ENCODE peak calls at places on chromosomes 3 and 15, in six cellular contexts. R is RPMI7951; G is GM23338; P is foreskin melanocyte; I is fibroblast of the conjunctiva; E is stimulated activated CD4-positive, alpha-beta T cell treated with anti-CD3 and anti-CD28 coated beads, Interleukin-15, amount 100 ng/mL, for 1 hour. V is an unnamed sample.

GRCh38 chr15:70576683-70577082 is 186.7 kb downstream of the UACA start:
- DNase-seq in R (no peak), G (no peak), P (no peak), I (no peak), E (no peak), V (no peak)

GRCh38 chr3:126106336-126107202 is 22.6 kb upstream of the SLC41A3 start:
- DNase-seq in R (no peak), G (no peak), P (no peak), I (no peak), E (no peak), V (no peak)

GRCh38 chr3:143314291-143315093 is 194.9 kb downstream of the CHST2 start:
- DNase-seq in R (peak; percentile 96), G (no peak), P (no peak), I (no peak), E (no peak), V (no peak)

GRCh38 chr3:43423142-43423541 is 136.8 kb downstream of the SNRK start:
- DNase-seq in R (no peak), G (no peak), P (no peak), I (no peak), E (no peak), V (peak; percentile 48)

GRCh38 chr3:123854905-123855304 is 29.2 kb downstream of the MYLK start:
- DNase-seq in R (no peak), G (no peak), P (no peak), I (no peak), E (no peak), V (no peak)

GRCh38 chr15:75030023-75030413 is 6.6 kb downstream of the PPCDC start:
- DNase-seq in R (peak; percentile 91), G (no peak), P (peak; percentile 62), I (peak; percentile 26), E (no peak), V (no peak)

GRCh38 chr3:63565220-63565619 is 87.3 kb upstream of the SNTN start:
- DNase-seq in R (peak; percentile 19), G (peak; percentile 44), P (no peak), I (no peak), E (no peak), V (no peak)

GRCh38 chr15:88628018-88628673 is 7.0 kb downstream of the AEN start:
- DNase-seq in R (no peak), G (no peak), P (no peak), I (no peak), E (no peak), V (no peak)

GRCh38 chr3:44114142-44114541 is 127.5 kb upstream of the TOPAZ1 start:
- DNase-seq in R (peak; percentile 10), G (peak; percentile 83), P (no peak), I (no peak), E (peak; percentile 42), V (peak; percentile 62)

GRCh38 chr3:58630081-58630709 is 36.4 kb downstream of the FAM3D start:
- DNase-seq in R (peak; percentile 55), G (peak; percentile 93), P (peak; percentile 25), I (peak; percentile 75), E (peak; percentile 14), V (peak; percentile 89)

GRCh38 chr15:29008846-29009245 is 123.1 kb downstream of the APBA2 start:
- DNase-seq in R (no peak), G (no peak), P (no peak), I (no peak), E (no peak), V (no peak)

GRCh38 chr15:65311760-65312159 is 7.3 kb downstream of the RNU5B-1 start:
- DNase-seq in R (no peak), G (no peak), P (no peak), I (no peak), E (no peak), V (no peak)

GRCh38 chr15:33915571-33916407 is 52.5 kb upstream of the CHRM5 start:
- DNase-seq in R (no peak), G (peak; percentile 16), P (no peak), I (no peak), E (no peak), V (no peak)

GRCh38 chr3:152835311-152836102 is 576 bp downstream of the P2RY1 start:
- DNase-seq in R (peak; percentile 9), G (peak; percentile 75), P (peak; percentile 70), I (peak; percentile 8), E (no peak), V (peak; percentile 75)

GRCh38 chr3:186783731-186784515 is 546 bp downstream of the EIF4A2 start:
- DNase-seq in R (peak; percentile 77), G (peak; percentile 73), P (peak; percentile 70), I (peak; percentile 52), E (peak; percentile 68), V (peak; percentile 95)

GRCh38 chr15:74133071-74133702 is 2.8 kb downstream of the ISLR2 start:
- DNase-seq in R (no peak), G (peak; percentile 69), P (no peak), I (no peak), E (no peak), V (peak; percentile 68)

GRCh38 chr15:87369269-87369668 is 887.3 kb downstream of the NTRK3 start:
- DNase-seq in R (peak; percentile 98), G (no peak), P (peak; percentile 15), I (peak; percentile 59), E (no peak), V (no peak)

GRCh38 chr3:127660621-127661253 is 12.0 kb upstream of the ABTB1 start:
- DNase-seq in R (no peak), G (no peak), P (no peak), I (no peak), E (no peak), V (no peak)

GRCh38 chr3:127445581-127446368 is 144.8 kb downstream of the TPRA1 start:
- DNase-seq in R (no peak), G (no peak), P (no peak), I (no peak), E (no peak), V (no peak)

GRCh38 chr3:8627949-8628348 is 16.6 kb downstream of the SSUH2 start:
- DNase-seq in R (no peak), G (no peak), P (no peak), I (no peak), E (no peak), V (no peak)

GRCh38 chr3:119305271-119305670 is 11.1 kb downstream of the ARHGAP31 start:
- DNase-seq in R (no peak), G (no peak), P (no peak), I (no peak), E (no peak), V (no peak)

GRCh38 chr15:80844011-80844732 is 65.0 kb downstream of the CEMIP start:
- DNase-seq in R (peak; percentile 59), G (no peak), P (no peak), I (no peak), E (no peak), V (no peak)

GRCh38 chr15:31554261-31554660 is 227.6 kb downstream of the KLF13 start:
- DNase-seq in R (peak; percentile 91), G (no peak), P (no peak), I (peak; percentile 73), E (no peak), V (peak; percentile 36)

GRCh38 chr15:64315136-64315661 is 40.8 kb downstream of the CSNK1G1 start:
- DNase-seq in R (no peak), G (peak; percentile 11), P (no peak), I (no peak), E (no peak), V (no peak)

GRCh38 chr15:82307714-82308081 is 41.6 kb downstream of the GOLGA6L10 start:
- DNase-seq in R (no peak), G (no peak), P (no peak), I (no peak), E (no peak), V (no peak)

GRCh38 chr3:194300392-194300758 is 50.8 kb downstream of the CPN2 start:
- DNase-seq in R (peak; percentile 92), G (peak; percentile 93), P (no peak), I (no peak), E (no peak), V (no peak)

GRCh38 chr3:63032876-63033275 is 157.7 kb upstream of the CADPS start:
- DNase-seq in R (no peak), G (no peak), P (no peak), I (no peak), E (no peak), V (no peak)

GRCh38 chr3:144051211-144051610 is 79.6 kb downstream of the DIPK2A start:
- DNase-seq in R (no peak), G (no peak), P (no peak), I (no peak), E (no peak), V (no peak)

GRCh38 chr3:123333401-123333800 is 115.5 kb downstream of the ADCY5 start:
- DNase-seq in R (no peak), G (no peak), P (no peak), I (no peak), E (no peak), V (no peak)

GRCh38 chr15:57356636-57357035 is 19.7 kb upstream of the CGNL1 start:
- DNase-seq in R (peak; percentile 64), G (peak; percentile 80), P (no peak), I (no peak), E (no peak), V (no peak)

GRCh38 chr15:97930230-97930629 is 30.3 kb upstream of the ARRDC4 start:
- DNase-seq in R (no peak), G (no peak), P (no peak), I (no peak), E (no peak), V (peak; percentile 15)

GRCh38 chr3:45009868-45010267 is 16.2 kb upstream of the CLEC3B start:
- DNase-seq in R (no peak), G (no peak), P (no peak), I (no peak), E (no peak), V (no peak)

GRCh38 chr15:67520276-67520975 is 505 bp upstream of the C15orf61 start:
- DNase-seq in R (no peak), G (peak; percentile 27), P (no peak), I (no peak), E (no peak), V (no peak)

GRCh38 chr3:123586131-123586530 is 1.3 kb upstream of the HACD2 start:
- DNase-seq in R (peak; percentile 61), G (peak; percentile 90), P (no peak), I (peak; percentile 24), E (peak; percentile 3), V (peak; percentile 78)